ENCODE peak calls at places on chromosomes 6 and 20, in ten cellular contexts. One of them, this sample, is unnamed.
A peak's percentile ranks its signal among the peaks of the same experiment; 100 is the strongest.

GRCh38 chr20:61535091-61535490 is 283.0 kb downstream of the CDH4 start:
- DNase-seq in AG04450: no peak
- DNase-seq in HCT116: no peak
- DNase-seq in H1: no peak
- DNase-seq in OCI-LY7: no peak
- DNase-seq in upper lobe of left lung: no peak
- DNase-seq in spleen: peak; percentile 54
- DNase-seq in CD4-positive, alpha-beta memory T cell: no peak
- DNase-seq in right lobe of liver: peak; percentile 7
- DNase-seq in A549: no peak
- DNase-seq in this sample: no peak

GRCh38 chr6:1972961-1973360 is 272.4 kb downstream of the GMDS start:
- DNase-seq in AG04450: no peak
- DNase-seq in HCT116: no peak
- DNase-seq in H1: no peak
- DNase-seq in OCI-LY7: no peak
- DNase-seq in upper lobe of left lung: no peak
- DNase-seq in spleen: no peak
- DNase-seq in CD4-positive, alpha-beta memory T cell: no peak
- DNase-seq in right lobe of liver: no peak
- DNase-seq in A549: no peak
- DNase-seq in this sample: no peak

GRCh38 chr6:75393806-75394205 is 99.8 kb downstream of the FILIP1 start:
- DNase-seq in AG04450: no peak
- DNase-seq in HCT116: no peak
- DNase-seq in H1: no peak
- DNase-seq in OCI-LY7: no peak
- DNase-seq in upper lobe of left lung: no peak
- DNase-seq in spleen: no peak
- DNase-seq in CD4-positive, alpha-beta memory T cell: no peak
- DNase-seq in right lobe of liver: no peak
- DNase-seq in A549: no peak
- DNase-seq in this sample: no peak

GRCh38 chr20:4341804-4342560 is 326.6 kb upstream of the RNF24 start:
- DNase-seq in AG04450: peak; percentile 10
- DNase-seq in HCT116: no peak
- DNase-seq in H1: no peak
- DNase-seq in OCI-LY7: no peak
- DNase-seq in upper lobe of left lung: no peak
- DNase-seq in spleen: no peak
- DNase-seq in CD4-positive, alpha-beta memory T cell: no peak
- DNase-seq in right lobe of liver: no peak
- DNase-seq in A549: no peak
- DNase-seq in this sample: no peak

GRCh38 chr6:56528412-56528841 is 114.3 kb downstream of the DST start:
- DNase-seq in AG04450: peak; percentile 91
- DNase-seq in HCT116: no peak
- DNase-seq in H1: no peak
- DNase-seq in OCI-LY7: no peak
- DNase-seq in upper lobe of left lung: no peak
- DNase-seq in spleen: no peak
- DNase-seq in CD4-positive, alpha-beta memory T cell: no peak
- DNase-seq in right lobe of liver: no peak
- DNase-seq in A549: peak; percentile 1
- DNase-seq in this sample: no peak

GRCh38 chr20:15759546-15760216 is 813.6 kb downstream of the KIF16B start:
- DNase-seq in AG04450: no peak
- DNase-seq in HCT116: no peak
- DNase-seq in H1: no peak
- DNase-seq in OCI-LY7: no peak
- DNase-seq in upper lobe of left lung: no peak
- DNase-seq in spleen: no peak
- DNase-seq in CD4-positive, alpha-beta memory T cell: no peak
- DNase-seq in right lobe of liver: no peak
- DNase-seq in A549: no peak
- DNase-seq in this sample: no peak

GRCh38 chr20:45997187-45997586 is 11.5 kb upstream of the MMP9 start:
- DNase-seq in AG04450: no peak
- DNase-seq in HCT116: no peak
- DNase-seq in H1: no peak
- DNase-seq in OCI-LY7: no peak
- DNase-seq in upper lobe of left lung: no peak
- DNase-seq in spleen: no peak
- DNase-seq in CD4-positive, alpha-beta memory T cell: no peak
- DNase-seq in right lobe of liver: no peak
- DNase-seq in A549: no peak
- DNase-seq in this sample: peak; percentile 14

GRCh38 chr20:25300496-25301170 is 52.7 kb downstream of the PYGB start:
- DNase-seq in AG04450: no peak
- DNase-seq in HCT116: no peak
- DNase-seq in H1: no peak
- DNase-seq in OCI-LY7: no peak
- DNase-seq in upper lobe of left lung: no peak
- DNase-seq in spleen: no peak
- DNase-seq in CD4-positive, alpha-beta memory T cell: no peak
- DNase-seq in right lobe of liver: no peak
- DNase-seq in A549: no peak
- DNase-seq in this sample: no peak

GRCh38 chr6:43488667-43489276 is 11.4 kb downstream of the TJAP1 start:
- DNase-seq in AG04450: no peak
- DNase-seq in HCT116: no peak
- DNase-seq in H1: no peak
- DNase-seq in OCI-LY7: no peak
- DNase-seq in upper lobe of left lung: no peak
- DNase-seq in spleen: no peak
- DNase-seq in CD4-positive, alpha-beta memory T cell: no peak
- DNase-seq in right lobe of liver: no peak
- DNase-seq in A549: no peak
- DNase-seq in this sample: no peak

GRCh38 chr6:5351552-5351951 is 90.2 kb downstream of the FARS2 start:
- DNase-seq in AG04450: no peak
- DNase-seq in HCT116: no peak
- DNase-seq in H1: no peak
- DNase-seq in OCI-LY7: no peak
- DNase-seq in upper lobe of left lung: no peak
- DNase-seq in spleen: no peak
- DNase-seq in CD4-positive, alpha-beta memory T cell: no peak
- DNase-seq in right lobe of liver: no peak
- DNase-seq in A549: no peak
- DNase-seq in this sample: no peak

GRCh38 chr6:155915651-155916050 is 460.0 kb upstream of the NOX3 start:
- DNase-seq in AG04450: no peak
- DNase-seq in HCT116: no peak
- DNase-seq in H1: no peak
- DNase-seq in OCI-LY7: no peak
- DNase-seq in upper lobe of left lung: no peak
- DNase-seq in spleen: no peak
- DNase-seq in CD4-positive, alpha-beta memory T cell: no peak
- DNase-seq in right lobe of liver: no peak
- DNase-seq in A549: no peak
- DNase-seq in this sample: no peak

GRCh38 chr20:16771204-16771603 is 23.0 kb downstream of the OTOR start:
- DNase-seq in AG04450: no peak
- DNase-seq in HCT116: no peak
- DNase-seq in H1: no peak
- DNase-seq in OCI-LY7: no peak
- DNase-seq in upper lobe of left lung: no peak
- DNase-seq in spleen: no peak
- DNase-seq in CD4-positive, alpha-beta memory T cell: no peak
- DNase-seq in right lobe of liver: no peak
- DNase-seq in A549: no peak
- DNase-seq in this sample: no peak

GRCh38 chr6:11374036-11375010 is 141.9 kb upstream of the NEDD9 start:
- DNase-seq in AG04450: no peak
- DNase-seq in HCT116: no peak
- DNase-seq in H1: no peak
- DNase-seq in OCI-LY7: peak; percentile 67
- DNase-seq in upper lobe of left lung: no peak
- DNase-seq in spleen: no peak
- DNase-seq in CD4-positive, alpha-beta memory T cell: no peak
- DNase-seq in right lobe of liver: no peak
- DNase-seq in A549: no peak
- DNase-seq in this sample: no peak

GRCh38 chr20:22623211-22623610 is 38.8 kb upstream of the FOXA2 start:
- DNase-seq in AG04450: no peak
- DNase-seq in HCT116: peak; percentile 27
- DNase-seq in H1: no peak
- DNase-seq in OCI-LY7: no peak
- DNase-seq in upper lobe of left lung: no peak
- DNase-seq in spleen: no peak
- DNase-seq in CD4-positive, alpha-beta memory T cell: no peak
- DNase-seq in right lobe of liver: no peak
- DNase-seq in A549: no peak
- DNase-seq in this sample: no peak

DNA sequence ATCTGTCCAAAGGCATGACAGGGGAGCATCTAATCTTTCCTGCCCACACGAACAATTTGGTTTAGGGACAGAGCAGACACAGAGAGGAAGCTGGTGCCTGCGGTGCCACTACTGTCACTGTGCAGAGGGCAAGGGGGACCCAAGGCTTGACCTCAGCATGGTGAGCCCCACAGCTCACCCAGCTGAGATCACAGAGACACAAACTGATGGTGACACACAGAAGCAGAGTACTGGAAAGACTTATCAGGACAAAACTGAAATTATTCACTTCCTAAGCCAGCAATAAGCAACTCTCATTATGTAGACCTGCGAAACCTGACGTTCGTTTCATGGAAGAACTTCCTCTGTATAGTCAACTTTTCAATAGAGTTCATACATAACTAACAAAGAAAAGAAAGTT is 86.1 kb downstream of the HUS1B start:
- DNase-seq in AG04450: no peak
- DNase-seq in HCT116: no peak
- DNase-seq in H1: no peak
- DNase-seq in OCI-LY7: no peak
- DNase-seq in upper lobe of left lung: no peak
- DNase-seq in spleen: no peak
- DNase-seq in CD4-positive, alpha-beta memory T cell: no peak
- DNase-seq in right lobe of liver: no peak
- DNase-seq in A549: no peak
- DNase-seq in this sample: no peak
- H3K9me3 ChIP-seq in AG04450: peaks cover 4% of the 10 kb centered on the region
- H3K9me3 ChIP-seq in HCT116: no peaks in the 10 kb centered on the region
- H3K9me3 ChIP-seq in H1: peaks cover 6% of the 10 kb centered on the region
- H3K9me3 ChIP-seq in OCI-LY7: peaks cover 3% of the 10 kb centered on the region
- H3K9me3 ChIP-seq in upper lobe of left lung: no peaks in the 10 kb centered on the region
- H3K9me3 ChIP-seq in spleen: no peaks in the 10 kb centered on the region
- H3K9me3 ChIP-seq in CD4-positive, alpha-beta memory T cell: no peaks in the 10 kb centered on the region
- H3K9me3 ChIP-seq in right lobe of liver: no peaks in the 10 kb centered on the region
- H3K9me3 ChIP-seq in A549: peaks cover 4% of the 10 kb centered on the region
- H3K9me3 ChIP-seq in this sample: no peaks in the 10 kb centered on the region

DNA sequence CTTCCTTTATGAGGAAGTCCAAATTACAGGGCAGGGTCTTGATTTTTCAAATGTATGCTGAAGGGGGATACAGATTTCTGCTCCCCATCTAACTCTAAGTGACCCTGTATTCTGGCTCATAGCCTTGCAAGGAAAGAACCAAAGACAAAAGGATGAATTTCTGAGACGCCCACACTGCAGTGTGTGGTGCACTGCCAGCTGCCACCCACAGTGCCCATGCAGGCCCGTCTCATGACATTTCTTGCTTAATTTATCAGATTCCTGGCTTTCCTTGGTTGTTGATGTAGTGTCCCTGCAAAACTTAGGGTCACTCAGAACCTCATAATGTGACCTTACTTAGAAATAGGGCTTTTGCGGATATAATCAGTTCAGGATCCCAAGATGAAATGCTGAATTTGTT is 68.0 kb downstream of the CBLN4 start:
- DNase-seq in AG04450: no peak
- DNase-seq in HCT116: no peak
- DNase-seq in H1: no peak
- DNase-seq in OCI-LY7: no peak
- DNase-seq in upper lobe of left lung: no peak
- DNase-seq in spleen: no peak
- DNase-seq in CD4-positive, alpha-beta memory T cell: no peak
- DNase-seq in right lobe of liver: no peak
- DNase-seq in A549: no peak
- DNase-seq in this sample: no peak
- H3K9me3 ChIP-seq in AG04450: peaks cover 15% of the 10 kb centered on the region
- H3K9me3 ChIP-seq in HCT116: peaks cover 14% of the 10 kb centered on the region
- H3K9me3 ChIP-seq in H1: peaks cover 59% of the 10 kb centered on the region
- H3K9me3 ChIP-seq in OCI-LY7: no peaks in the 10 kb centered on the region
- H3K9me3 ChIP-seq in upper lobe of left lung: no peaks in the 10 kb centered on the region
- H3K9me3 ChIP-seq in spleen: no peaks in the 10 kb centered on the region
- H3K9me3 ChIP-seq in CD4-positive, alpha-beta memory T cell: no peaks in the 10 kb centered on the region
- H3K9me3 ChIP-seq in right lobe of liver: no peaks in the 10 kb centered on the region
- H3K9me3 ChIP-seq in A549: no peaks in the 10 kb centered on the region
- H3K9me3 ChIP-seq in this sample: peaks cover 2% of the 10 kb centered on the region

GRCh38 chr6:78398292-78398691 is 469.1 kb upstream of the IRAK1BP1 start:
- DNase-seq in AG04450: no peak
- DNase-seq in HCT116: no peak
- DNase-seq in H1: no peak
- DNase-seq in OCI-LY7: no peak
- DNase-seq in upper lobe of left lung: no peak
- DNase-seq in spleen: no peak
- DNase-seq in CD4-positive, alpha-beta memory T cell: no peak
- DNase-seq in right lobe of liver: no peak
- DNase-seq in A549: no peak
- DNase-seq in this sample: no peak

GRCh38 chr6:78397537-78397936 is 469.8 kb upstream of the IRAK1BP1 start:
- DNase-seq in AG04450: no peak
- DNase-seq in HCT116: no peak
- DNase-seq in H1: no peak
- DNase-seq in OCI-LY7: no peak
- DNase-seq in upper lobe of left lung: no peak
- DNase-seq in spleen: no peak
- DNase-seq in CD4-positive, alpha-beta memory T cell: no peak
- DNase-seq in right lobe of liver: no peak
- DNase-seq in A549: no peak
- DNase-seq in this sample: no peak

GRCh38 chr6:78400076-78400475 is 467.3 kb upstream of the IRAK1BP1 start:
- DNase-seq in AG04450: no peak
- DNase-seq in HCT116: no peak
- DNase-seq in H1: no peak
- DNase-seq in OCI-LY7: no peak
- DNase-seq in upper lobe of left lung: no peak
- DNase-seq in spleen: no peak
- DNase-seq in CD4-positive, alpha-beta memory T cell: no peak
- DNase-seq in right lobe of liver: no peak
- DNase-seq in A549: no peak
- DNase-seq in this sample: no peak
- H3K9me3 ChIP-seq in AG04450: no peaks in the 10 kb centered on the region
- H3K9me3 ChIP-seq in HCT116: no peaks in the 10 kb centered on the region
- H3K9me3 ChIP-seq in H1: no peaks in the 10 kb centered on the region
- H3K9me3 ChIP-seq in OCI-LY7: no peaks in the 10 kb centered on the region
- H3K9me3 ChIP-seq in upper lobe of left lung: no peaks in the 10 kb centered on the region
- H3K9me3 ChIP-seq in spleen: no peaks in the 10 kb centered on the region
- H3K9me3 ChIP-seq in CD4-positive, alpha-beta memory T cell: no peaks in the 10 kb centered on the region
- H3K9me3 ChIP-seq in right lobe of liver: no peaks in the 10 kb centered on the region
- H3K9me3 ChIP-seq in A549: no peaks in the 10 kb centered on the region
- H3K9me3 ChIP-seq in this sample: no peaks in the 10 kb centered on the region

DNA sequence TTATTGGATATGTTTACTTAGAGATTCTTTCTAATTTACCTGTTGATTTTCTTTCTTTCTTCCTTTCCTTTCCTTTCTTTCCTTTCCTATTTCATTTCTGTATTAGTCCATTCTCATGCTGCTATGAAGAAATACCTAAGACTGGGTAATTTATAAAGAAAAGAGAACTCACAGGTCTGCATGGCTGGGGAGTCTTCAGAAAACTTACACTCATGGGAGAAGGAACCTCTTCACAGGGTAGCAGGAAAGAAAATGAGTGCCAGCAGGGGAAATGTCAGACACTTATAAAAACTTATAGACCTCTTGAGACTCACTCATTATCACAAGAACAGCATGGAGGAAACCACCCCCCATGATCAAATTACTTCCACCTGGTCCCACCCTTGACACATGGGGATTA is 40.8 kb downstream of the HDAC2 start:
- DNase-seq in AG04450: no peak
- DNase-seq in HCT116: no peak
- DNase-seq in H1: no peak
- DNase-seq in OCI-LY7: no peak
- DNase-seq in upper lobe of left lung: no peak
- DNase-seq in spleen: no peak
- DNase-seq in CD4-positive, alpha-beta memory T cell: no peak
- DNase-seq in right lobe of liver: no peak
- DNase-seq in A549: no peak
- DNase-seq in this sample: no peak
- H3K9me3 ChIP-seq in AG04450: peaks cover 15% of the 10 kb centered on the region
- H3K9me3 ChIP-seq in HCT116: no peaks in the 10 kb centered on the region
- H3K9me3 ChIP-seq in H1: peaks cover 23% of the 10 kb centered on the region
- H3K9me3 ChIP-seq in OCI-LY7: peaks cover 6% of the 10 kb centered on the region
- H3K9me3 ChIP-seq in upper lobe of left lung: peaks cover 7% of the 10 kb centered on the region
- H3K9me3 ChIP-seq in spleen: peaks cover 16% of the 10 kb centered on the region
- H3K9me3 ChIP-seq in CD4-positive, alpha-beta memory T cell: no peaks in the 10 kb centered on the region
- H3K9me3 ChIP-seq in right lobe of liver: peaks cover 2% of the 10 kb centered on the region
- H3K9me3 ChIP-seq in A549: no peaks in the 10 kb centered on the region
- H3K9me3 ChIP-seq in this sample: peaks cover 3% of the 10 kb centered on the region

This sample was measured in RWPE2.